ENCODE peak calls at places on chromosome 15, in four cellular contexts. J is T-cell, D is left cardiac atrium, P is brain microvascular endothelial cell. H is an unnamed sample.

GRCh38 chr15:67884009-67884408 is 44.2 kb upstream of the RNU6-1 start:
- DNase-seq in J (no peak), D (no peak), P (no peak), H (no peak)

GRCh38 chr15:89114974-89115373 is 26.7 kb downstream of the ABHD2 start:
- DNase-seq in D (no peak), J (no peak), P (peak), H (no peak)

GRCh38 chr15:65599677-65600076 is 11.3 kb downstream of the INTS14 start:
- DNase-seq in J (no peak), D (no peak), P (no peak), H (no peak)

GRCh38 chr15:67303490-67304363 is 49.1 kb downstream of the IQCH start:
- DNase-seq in D (no peak), P (peak), J (no peak), H (no peak)

GRCh38 chr15:57237282-57237642 is 139.0 kb upstream of the CGNL1 start:
- DNase-seq in D (no peak), P (no peak), J (no peak), H (no peak)

GRCh38 chr15:60590935-60591490 is 112.1 kb upstream of the ICE2 start:
- DNase-seq in J (peak), D (peak), P (peak), H (peak)

GRCh38 chr15:66703540-66703941 is 1.5 kb downstream of the SMAD6 start:
- DNase-seq in J (no peak), D (peak), P (peak), H (peak)

GRCh38 chr15:79192462-79193036 is 90.0 kb upstream of the ANKRD34C start:
- DNase-seq in D (no peak), P (no peak), J (no peak), H (no peak)

GRCh38 chr15:52428297-52428696 is 100.4 kb downstream of the MYO5A start:
- DNase-seq in D (no peak), J (no peak), P (no peak), H (no peak)

GRCh38 chr15:81398910-81399551 is 25.0 kb upstream of the TMC3 start:
- DNase-seq in D (no peak), P (no peak), J (no peak), H (no peak)

GRCh38 chr15:70664494-70664893 is 98.9 kb downstream of the UACA start:
- DNase-seq in J (no peak), P (no peak), D (no peak), H (no peak)

GRCh38 chr15:69359724-69360123 is 54.4 kb upstream of the KIF23 start:
- DNase-seq in J (no peak), D (no peak), P (no peak), H (no peak)

GRCh38 chr15:73897441-73898261 is 24.3 kb downstream of the TBC1D21 start:
- DNase-seq in D (peak), P (peak), J (peak), H (peak)

GRCh38 chr15:33612721-33613304 is 302.0 kb downstream of the RYR3 start:
- DNase-seq in P (no peak), J (no peak), D (no peak), H (no peak)

GRCh38 chr15:49688135-49688790 is 67.4 kb downstream of the DTWD1 start:
- DNase-seq in J (no peak), D (no peak), P (no peak), H (no peak)

GRCh38 chr15:99719096-99719541 is 14.1 kb downstream of the LYSMD4 start:
- DNase-seq in D (no peak), J (no peak), P (peak), H (no peak)

GRCh38 chr15:64636101-64636500 is 139.3 kb downstream of the RBPMS2 start:
- DNase-seq in J (no peak), P (no peak), D (no peak), H (no peak)

GRCh38 chr15:26212109-26212508 is 349.0 kb upstream of the ATP10A start:
- DNase-seq in P (no peak), J (no peak), D (no peak), H (no peak)

GRCh38 chr15:71141572-71141971 is 26.3 kb downstream of the THSD4 start:
- DNase-seq in D (no peak), P (no peak), J (no peak), H (no peak)

GRCh38 chr15:33722005-33722672 is 246.2 kb upstream of the CHRM5 start:
- DNase-seq in J (no peak), P (peak), D (no peak), H (no peak)

GRCh38 chr15:98609144-98609852 is 39.0 kb upstream of the IGF1R start:
- DNase-seq in D (no peak), J (no peak), P (peak), H (no peak)

GRCh38 chr15:73345658-73346057 is 23.1 kb downstream of the HCN4 start:
- DNase-seq in P (no peak), D (no peak), J (no peak), H (no peak)

GRCh38 chr15:66923438-66923881 is 141.9 kb upstream of the SMAD3 start:
- DNase-seq in J (no peak), D (no peak), P (no peak), H (no peak)

GRCh38 chr15:99169769-99170311 is 65.0 kb downstream of the SYNM start:
- DNase-seq in D (no peak), J (no peak), P (peak), H (peak)

GRCh38 chr15:78914027-78914764 is 30.6 kb downstream of the CTSH start:
- DNase-seq in D (no peak), P (no peak), J (no peak), H (peak)

GRCh38 chr15:85354432-85354831 is 26.0 kb upstream of the AKAP13 start:
- DNase-seq in J (no peak), D (no peak), P (peak), H (no peak)

GRCh38 chr15:48965972-48966371 is 2.3 kb upstream of the SHC4 start:
- DNase-seq in J (no peak), D (no peak), P (peak), H (no peak)

GRCh38 chr15:48541659-48542334 is 103.7 kb downstream of the FBN1 start:
- DNase-seq in J (no peak), P (peak), D (no peak), H (peak)

GRCh38 chr15:65829150-65829764 is 37.2 kb upstream of the DENND4A start:
- DNase-seq in P (no peak), D (no peak), J (no peak), H (no peak)

GRCh38 chr15:30065025-30065801 is 17.5 kb upstream of the GOLGA8J start:
- DNase-seq in P (peak), J (no peak), D (no peak), H (no peak)

GRCh38 chr15:91947370-91947769 is 93.9 kb downstream of the SLCO3A1 start:
- DNase-seq in J (no peak), P (no peak), D (no peak), H (no peak)

GRCh38 chr15:63065262-63066234 is 23.0 kb downstream of the TPM1 start:
- DNase-seq in D (no peak), J (no peak), P (no peak), H (no peak)

H was measured in Right ventricle myocardium superior.